ENCODE peak calls at places on chromosome 21, in five cellular contexts. G is choroid plexus epithelial cell, X is heart right ventricle, Z is left lung, V is cardiac fibroblast. U is an unnamed sample.

GRCh38 chr21:32753818-32754610 is 17.5 kb downstream of the PAXBP1 start:
- DNase-seq in G (no peak), V (no peak), Z (no peak), X (no peak), U (no peak)

GRCh38 chr21:39454949-39455668 is 3.3 kb downstream of the SH3BGR start:
- DNase-seq in X (no peak), V (no peak), Z (no peak), G (no peak), U (no peak)

GRCh38 chr21:28419110-28419509 is 573.6 kb downstream of the LTN1 start:
- DNase-seq in G (peak; percentile 63), V (peak; percentile 89), Z (no peak), X (no peak), U (no peak)

GRCh38 chr21:41465176-41465781 is 39.2 kb downstream of the MX1 start:
- DNase-seq in Z (no peak), G (no peak), X (no peak), V (no peak), U (no peak)

GRCh38 chr21:38669186-38669585 is 136.5 kb upstream of the ETS2 start:
- DNase-seq in G (peak; percentile 69), X (no peak), V (peak; percentile 59), Z (no peak), U (peak; percentile 15)

GRCh38 chr21:40466893-40467483 is 380.0 kb downstream of the DSCAM start:
- DNase-seq in G (peak; percentile 4), Z (no peak), V (peak; percentile 1), X (no peak), U (no peak)

GRCh38 chr21:31284797-31285397 is 59.2 kb downstream of the TIAM1 start:
- DNase-seq in G (peak; percentile 41), V (peak; percentile 50), X (no peak), Z (no peak), U (peak; percentile 34)

GRCh38 chr21:23384679-23385078 is 2222.6 kb downstream of the MRPL39 start:
- DNase-seq in Z (no peak), X (no peak), V (no peak), G (no peak), U (no peak)

GRCh38 chr21:21268061-21268471 is 269.9 kb downstream of the NCAM2 start:
- DNase-seq in G (peak; percentile 54), V (no peak), Z (no peak), X (no peak), U (no peak)

GRCh38 chr21:17444828-17445227 is 68.0 kb upstream of the CXADR start:
- DNase-seq in V (no peak), Z (no peak), G (no peak), X (no peak), U (no peak)

GRCh38 chr21:23861908-23862504 is 1745.3 kb downstream of the MRPL39 start:
- DNase-seq in Z (no peak), V (no peak), X (no peak), G (no peak), U (no peak)

GRCh38 chr21:35540950-35541632 is 492.0 kb upstream of the RUNX1 start:
- DNase-seq in V (no peak), G (no peak), X (no peak), Z (no peak), U (no peak)

GRCh38 chr21:29382029-29382654 is 83.4 kb downstream of the BACH1 start:
- DNase-seq in Z (no peak), X (no peak), V (peak; percentile 32), G (peak; percentile 80), U (no peak)

GRCh38 chr21:25934130-25934529 is 199.4 kb downstream of the GABPA start:
- DNase-seq in G (peak; percentile 90), Z (no peak), V (peak; percentile 67), X (no peak), U (no peak)

GRCh38 chr21:26099610-26100219 is 70.9 kb downstream of the APP start:
- DNase-seq in X (no peak), Z (no peak), V (peak; percentile 62), G (peak; percentile 77), U (peak; percentile 11)

GRCh38 chr21:27418338-27418737 is 451.4 kb upstream of the ADAMTS5 start:
- DNase-seq in X (no peak), Z (no peak), G (no peak), V (no peak), U (no peak)

DNA sequence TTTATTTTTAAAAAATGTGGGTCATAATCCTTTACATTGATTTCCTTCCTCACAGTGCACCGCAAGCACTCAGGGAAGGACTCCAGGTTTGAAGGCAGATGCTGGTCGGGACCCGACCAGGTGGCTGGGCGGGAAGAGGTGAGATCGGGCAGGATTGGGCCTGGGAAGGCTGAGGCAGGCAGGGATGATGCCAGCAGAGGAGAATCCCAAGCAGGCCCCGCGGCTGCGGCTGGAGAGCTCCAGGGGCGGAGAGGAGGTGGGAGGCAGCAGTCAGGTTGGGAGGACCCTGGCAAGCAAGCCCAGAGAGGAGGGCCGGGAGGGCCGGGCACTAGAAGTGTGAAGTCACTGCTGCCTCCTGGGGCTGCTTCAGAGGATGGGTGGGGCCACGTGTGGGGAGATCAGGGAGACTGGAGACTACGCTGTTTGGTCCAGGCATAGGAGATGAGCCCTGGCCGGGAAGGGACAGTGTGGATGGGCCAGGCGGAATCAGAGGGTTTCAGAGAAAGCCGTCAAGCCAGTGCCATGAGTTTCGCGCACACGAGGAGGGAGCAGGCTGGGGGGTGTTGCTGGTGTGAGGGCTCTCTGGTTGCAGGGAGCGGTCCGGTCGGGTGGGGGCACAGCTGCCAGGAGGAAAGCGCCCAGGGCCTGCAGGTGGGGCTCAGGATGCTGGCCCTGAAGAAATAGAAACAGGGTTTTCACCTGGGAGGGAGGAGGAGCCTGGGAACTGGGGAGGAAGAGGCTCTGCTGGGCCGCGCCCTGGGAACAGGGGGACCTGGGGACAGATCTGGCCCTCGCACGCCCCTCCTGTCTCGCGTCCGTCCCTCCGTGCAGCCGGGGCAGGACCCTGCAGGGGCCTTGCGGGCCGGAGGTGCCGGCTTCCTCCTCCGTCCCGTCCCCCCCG is 890 bp upstream of the COL18A1 start:
- DNase-seq in Z (peak; percentile 80), V (peak; percentile 76), G (peak; percentile 37), X (peak; percentile 62), U (peak; percentile 43)
- H3K4me3 ChIP-seq in Z (peak overlapping the region; percentile 51), V (peak overlapping the region; percentile 43), G (peak overlapping the region; percentile 50), X (peak overlapping the region; percentile 24), U (peak overlapping the region; percentile 18)

GRCh38 chr21:42924433-42924751 is 1.0 kb downstream of the ERVH48-1 start:
- DNase-seq in Z (no peak), G (no peak), V (no peak), X (no peak), U (no peak)

GRCh38 chr21:42923553-42924432 is 1.6 kb downstream of the ERVH48-1 start:
- DNase-seq in V (peak; percentile 92), Z (no peak), G (peak; percentile 92), X (peak; percentile 25), U (peak; percentile 86)

GRCh38 chr21:42921912-42922311 is 3.5 kb downstream of the ERVH48-1 start:
- DNase-seq in G (no peak), Z (no peak), V (no peak), X (no peak), U (no peak)

GRCh38 chr21:42922918-42923317 is 2.5 kb downstream of the ERVH48-1 start:
- DNase-seq in G (no peak), X (no peak), Z (peak; percentile 51), V (no peak), U (no peak)

GRCh38 chr21:42925114-42925907 is at the start of gene ERVH48-1:
- DNase-seq in Z (no peak), X (no peak), V (peak; percentile 31), G (peak; percentile 11), U (no peak)
- H3K4me3 ChIP-seq in Z (no peak within 1 kb of the TSS), X (no peak within 1 kb of the TSS), V (no peak within 1 kb of the TSS), G (no peak within 1 kb of the TSS), U (no peak within 1 kb of the TSS)

GRCh38 chr21:34020005-34020847 is 53.2 kb upstream of the MRPS6 start:
- DNase-seq in Z (no peak), G (no peak), X (no peak), V (no peak), U (no peak)
- H3K4me3 ChIP-seq in Z (no peak overlapping the region), G (no peak overlapping the region), X (no peak overlapping the region), V (no peak overlapping the region), U (no peak overlapping the region)

GRCh38 chr21:44930543-44930981 is 9.3 kb upstream of the SLX9 start:
- DNase-seq in G (no peak), Z (peak; percentile 85), V (no peak), X (peak; percentile 48), U (no peak)

GRCh38 chr21:44931137-44931500 is 8.7 kb upstream of the SLX9 start:
- DNase-seq in V (peak; percentile 72), Z (peak; percentile 88), X (no peak), G (peak; percentile 57), U (no peak)

GRCh38 chr21:44933199-44933937 is 6.5 kb upstream of the SLX9 start:
- DNase-seq in V (no peak), X (no peak), Z (no peak), G (no peak), U (no peak)

GRCh38 chr21:44932366-44933181 is 7.3 kb upstream of the SLX9 start:
- DNase-seq in V (no peak), Z (peak; percentile 95), G (peak; percentile 34), X (peak; percentile 65), U (no peak)

DNA sequence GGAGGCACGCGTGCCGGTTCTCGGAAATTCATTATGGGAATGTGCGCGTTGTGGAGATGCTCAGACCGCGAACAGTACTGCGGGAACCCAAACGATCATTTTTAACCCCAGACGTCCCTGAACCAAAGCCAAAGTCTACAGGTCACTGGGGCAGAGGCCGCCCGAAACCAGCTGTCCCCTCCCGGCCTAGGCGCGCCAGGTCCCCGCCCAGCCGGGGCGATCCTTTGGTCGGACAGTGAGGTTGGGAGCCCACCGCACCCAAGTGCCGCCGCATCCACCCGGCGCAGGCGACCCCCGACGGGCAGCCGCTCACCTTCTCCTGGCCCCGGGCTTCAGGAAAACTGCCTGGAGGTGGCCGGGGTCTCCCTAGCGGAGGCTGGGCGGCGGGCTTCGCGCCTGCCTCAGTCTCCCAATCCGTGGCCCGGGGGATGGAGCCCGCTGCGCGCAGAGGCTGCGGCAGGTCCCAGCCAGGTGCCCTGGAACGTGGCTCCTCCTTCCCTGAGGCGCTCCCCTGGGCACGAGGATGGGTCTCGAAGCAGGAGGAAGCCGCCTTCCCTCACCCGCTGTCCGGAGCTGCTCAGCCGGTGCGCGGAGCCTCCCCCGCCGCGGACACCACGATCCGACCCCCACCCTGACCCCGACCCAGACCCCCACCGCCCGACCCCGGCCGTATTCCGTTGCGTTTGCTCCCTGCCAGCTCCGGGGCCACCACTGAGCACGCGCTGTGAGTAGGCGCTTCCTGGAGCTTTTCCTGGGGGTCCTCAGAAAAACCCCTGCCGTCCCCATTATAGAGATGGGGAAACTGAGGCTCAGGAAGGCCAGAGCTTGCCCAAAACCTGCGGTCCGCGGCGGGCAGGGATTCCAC is 8.1 kb upstream of the SLX9 start:
- DNase-seq in Z (peak; percentile 84), G (no peak), V (no peak), X (no peak), U (no peak)
- H3K4me3 ChIP-seq in Z (peak overlapping the region; percentile 53), G (peak overlapping the region; percentile 42), V (peak overlapping the region; percentile 29), X (peak overlapping the region; percentile 23), U (no peak overlapping the region)

GRCh38 chr21:37075214-37075770 is 2.2 kb downstream of the TTC3 start:
- DNase-seq in V (no peak), Z (no peak), X (no peak), G (no peak), U (no peak)
- H3K4me3 ChIP-seq in V (no peak overlapping the region), Z (no peak overlapping the region), X (no peak overlapping the region), G (no peak overlapping the region), U (peak overlapping the region; percentile 85)